ENCODE peak calls at places on chromosomes 3 and 15, in eight cellular contexts. U is HCT116, E is astrocyte, T is mammary epithelial cell, Q is SK-N-SH, S is K562, Y is mesenchymal stem cell, G is IMR-90. W is an unnamed sample.

GRCh38 chr15:78298983-78299301 is 467 bp downstream of the SKIC8 start:
- DNase-seq in U (no peak), E (peak; percentile 18), T (no peak), Q (no peak), S (no peak), Y (peak; percentile 69), G (peak; percentile 20), W (no peak)

GRCh38 chr15:80568298-80568697 is 126.8 kb upstream of the ABHD17C start:
- DNase-seq in U (no peak), E (peak; percentile 82), T (peak; percentile 51), Q (no peak), S (no peak), Y (peak; percentile 36), G (peak; percentile 48), W (no peak)

GRCh38 chr3:196400331-196400730 is 31.9 kb downstream of the UBXN7 start:
- DNase-seq in U (no peak), E (no peak), T (no peak), Q (no peak), S (no peak), Y (no peak), G (no peak), W (no peak)

GRCh38 chr3:122101646-122102045 is 46.5 kb downstream of the CD86 start:
- DNase-seq in U (peak; percentile 65), E (peak; percentile 20), T (peak; percentile 66), Q (peak; percentile 11), S (no peak), Y (peak; percentile 57), G (peak; percentile 66), W (no peak)

GRCh38 chr15:29668120-29668602 is 154.1 kb downstream of the TJP1 start:
- DNase-seq in U (peak; percentile 93), E (peak; percentile 77), T (peak; percentile 62), Q (peak; percentile 82), S (peak; percentile 68), Y (peak; percentile 92), G (peak; percentile 88), W (peak; percentile 91)

GRCh38 chr3:31981206-31982181 is at the start of the genes OSBPL10 and ZNF860:
- DNase-seq in U (peak; percentile 57), E (peak; percentile 88), T (peak; percentile 94), Q (peak; percentile 74), S (peak; percentile 16), Y (peak; percentile 92), G (peak; percentile 92), W (peak; percentile 80)

GRCh38 chr3:183123891-183124290 is 24.6 kb upstream of the MCCC1 start:
- DNase-seq in U (no peak), E (peak; percentile 31), T (peak; percentile 52), Q (no peak), S (no peak), Y (peak; percentile 35), G (peak; percentile 60), W (no peak)

GRCh38 chr3:98733778-98734281 is 29.3 kb upstream of the ST3GAL6 start:
- DNase-seq in U (no peak), E (peak; percentile 8), T (peak; percentile 18), Q (peak; percentile 38), S (no peak), Y (peak; percentile 47), G (no peak), W (no peak)

GRCh38 chr3:195076981-195077610 is 193.9 kb downstream of the XXYLT1 start:
- DNase-seq in U (no peak), E (no peak), T (no peak), Q (no peak), S (no peak), Y (no peak), G (no peak), W (no peak)

GRCh38 chr3:152021951-152022461 is 148.6 kb downstream of the SUCNR1 start:
- DNase-seq in U (peak; percentile 98), E (peak; percentile 58), T (peak; percentile 97), Q (no peak), S (no peak), Y (peak; percentile 27), G (peak; percentile 32), W (no peak)

GRCh38 chr3:168575750-168576149 is 480.0 kb upstream of the GOLIM4 start:
- DNase-seq in U (no peak), E (no peak), T (no peak), Q (no peak), S (no peak), Y (no peak), G (no peak), W (no peak)

GRCh38 chr3:177827517-177828249 is 630.4 kb upstream of the TBL1XR1 start:
- DNase-seq in U (no peak), E (peak; percentile 92), T (peak; percentile 93), Q (no peak), S (no peak), Y (peak; percentile 97), G (peak; percentile 91), W (no peak)

GRCh38 chr3:193885832-193886231 is 250.1 kb upstream of the HES1 start:
- DNase-seq in U (no peak), E (no peak), T (no peak), Q (no peak), S (no peak), Y (no peak), G (no peak), W (no peak)

GRCh38 chr3:28860307-28860706 is 420.6 kb upstream of the RBMS3 start:
- DNase-seq in U (no peak), E (no peak), T (no peak), Q (no peak), S (no peak), Y (no peak), G (no peak), W (no peak)

GRCh38 chr3:14826069-14826468 is 7.3 kb downstream of the FGD5 start:
- DNase-seq in U (no peak), E (no peak), T (no peak), Q (no peak), S (no peak), Y (no peak), G (no peak), W (no peak)

GRCh38 chr15:77974098-77974414 is 103.5 kb downstream of the TBC1D2B start:
- DNase-seq in U (no peak), E (peak; percentile 41), T (no peak), Q (peak; percentile 66), S (no peak), Y (peak; percentile 45), G (peak; percentile 56), W (no peak)

GRCh38 chr3:141498592-141499223 is 11.9 kb downstream of the RASA2 start:
- DNase-seq in U (no peak), E (no peak), T (no peak), Q (no peak), S (no peak), Y (peak; percentile 17), G (no peak), W (no peak)

GRCh38 chr3:27673701-27674100 is 48.4 kb downstream of the EOMES start:
- DNase-seq in U (no peak), E (no peak), T (no peak), Q (no peak), S (no peak), Y (no peak), G (no peak), W (no peak)

GRCh38 chr3:49868951-49869454 is 703 bp downstream of the CAMKV start:
- DNase-seq in U (no peak), E (no peak), T (no peak), Q (peak; percentile 82), S (peak; percentile 46), Y (no peak), G (no peak), W (peak; percentile 69)

GRCh38 chr15:90015749-90016148 is 14.6 kb downstream of the ZNF710 start:
- DNase-seq in U (no peak), E (no peak), T (peak; percentile 19), Q (no peak), S (no peak), Y (no peak), G (no peak), W (no peak)

GRCh38 chr3:4994823-4995499 is 15.7 kb downstream of the BHLHE40 start:
- DNase-seq in U (peak; percentile 94), E (peak; percentile 95), T (peak; percentile 99), Q (no peak), S (peak; percentile 77), Y (peak; percentile 97), G (peak; percentile 92), W (no peak)

GRCh38 chr3:185150561-185150960 is 2.3 kb downstream of the C3orf70 start:
- DNase-seq in U (no peak), E (no peak), T (no peak), Q (no peak), S (no peak), Y (no peak), G (no peak), W (no peak)
- H3K9ac ChIP-seq in U (no peak overlapping the region), E (no peak overlapping the region), T (no peak overlapping the region), Q (no peak overlapping the region), S (no peak overlapping the region), Y (no peak overlapping the region), G (no peak overlapping the region), W (no peak overlapping the region)

GRCh38 chr15:58923284-58923683 is 10.2 kb downstream of the SLTM start:
- DNase-seq in U (no peak), E (no peak), T (no peak), Q (no peak), S (no peak), Y (no peak), G (no peak), W (no peak)

GRCh38 chr15:58924326-58924725 is 9.2 kb downstream of the SLTM start:
- DNase-seq in U (no peak), E (no peak), T (no peak), Q (no peak), S (no peak), Y (peak; percentile 69), G (peak; percentile 68), W (no peak)

GRCh38 chr15:58929891-58930416 is 3.5 kb downstream of the SLTM start:
- DNase-seq in U (no peak), E (no peak), T (no peak), Q (no peak), S (no peak), Y (no peak), G (no peak), W (peak; percentile 41)

GRCh38 chr15:58923696-58924300 is 9.7 kb downstream of the SLTM start:
- DNase-seq in U (no peak), E (no peak), T (no peak), Q (no peak), S (no peak), Y (no peak), G (no peak), W (no peak)

GRCh38 chr15:58926823-58927222 is 6.7 kb downstream of the SLTM start:
- DNase-seq in U (no peak), E (no peak), T (no peak), Q (no peak), S (no peak), Y (no peak), G (no peak), W (no peak)
- H3K4me2 ChIP-seq in U (no peak overlapping the region), E (no peak overlapping the region), T (no peak overlapping the region), Q (no peak overlapping the region), S (no peak overlapping the region), Y (no peak overlapping the region), G (no peak overlapping the region), W (no peak overlapping the region)

DNA sequence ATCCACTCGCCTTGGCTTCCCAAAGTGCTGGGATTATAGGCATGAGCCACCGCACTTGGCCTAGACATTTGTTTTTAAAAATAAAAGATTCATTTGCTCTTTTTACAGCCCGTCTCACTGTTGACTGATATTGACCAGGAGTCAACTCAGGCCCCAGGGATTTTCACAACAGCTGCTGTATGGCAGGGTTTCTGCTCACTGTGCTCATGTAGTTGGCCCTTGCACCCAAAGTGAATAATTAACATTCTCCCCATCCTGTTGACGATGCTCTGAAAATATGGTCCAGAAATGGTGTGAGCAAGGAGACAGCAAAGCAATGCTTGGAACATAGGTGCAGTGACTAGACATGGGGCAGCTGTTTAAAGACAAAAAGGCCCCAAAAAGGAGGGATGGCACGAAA is 2.9 kb upstream of the CCR5 start:
- DNase-seq in U (no peak), E (no peak), T (no peak), Q (no peak), S (no peak), Y (no peak), G (no peak), W (no peak)
- H3K9ac ChIP-seq in U (no peak overlapping the region), E (no peak overlapping the region), T (no peak overlapping the region), Q (no peak overlapping the region), S (no peak overlapping the region), Y (no peak overlapping the region), G (no peak overlapping the region), W (no peak overlapping the region)

GRCh38 chr3:127590282-127590592 is 296 bp downstream of the TPRA1 start:
- DNase-seq in U (no peak), E (no peak), T (no peak), Q (peak; percentile 84), S (peak; percentile 47), Y (no peak), G (no peak), W (no peak)
- H3K4me2 ChIP-seq in U (peak overlapping the region; percentile 99), E (peak overlapping the region; percentile 98), T (peak overlapping the region; percentile 88), Q (peak overlapping the region; percentile 98), S (peak overlapping the region; percentile 81), Y (peak overlapping the region; percentile 91), G (peak overlapping the region; percentile 4), W (peak overlapping the region; percentile 34)

W was measured in H9.